ENCODE peak calls at places on chromosome 3, in ten cellular contexts. One of them, this sample, is unnamed.
A peak's percentile ranks its signal among the peaks of the same experiment; 100 is the strongest.

GRCh38 chr3:16370872-16371740 is 106.1 kb downstream of the OXNAD1 start:
- DNase-seq in non-pigmented ciliary epithelial cell: no peak
- DNase-seq in cardiac fibroblast: no peak
- DNase-seq in posterior vena cava: no peak
- DNase-seq in Caki2: no peak
- DNase-seq in body of pancreas: no peak
- DNase-seq in CD14-positive monocyte: no peak
- DNase-seq in adipocyte: peak; percentile 7
- DNase-seq in endothelial cell of umbilical vein: no peak
- DNase-seq in colonic mucosa: no peak
- DNase-seq in this sample: no peak

GRCh38 chr3:47202542-47202941 is 38.6 kb upstream of the SETD2 start:
- DNase-seq in Caki2: no peak
- DNase-seq in CD14-positive monocyte: no peak
- DNase-seq in colonic mucosa: no peak
- DNase-seq in adipocyte: no peak
- DNase-seq in cardiac fibroblast: no peak
- DNase-seq in posterior vena cava: no peak
- DNase-seq in body of pancreas: no peak
- DNase-seq in non-pigmented ciliary epithelial cell: no peak
- DNase-seq in endothelial cell of umbilical vein: no peak
- DNase-seq in this sample: no peak

GRCh38 chr3:4218426-4219226 is 84.5 kb upstream of the SETMAR start:
- DNase-seq in posterior vena cava: no peak
- DNase-seq in endothelial cell of umbilical vein: no peak
- DNase-seq in cardiac fibroblast: no peak
- DNase-seq in Caki2: no peak
- DNase-seq in colonic mucosa: no peak
- DNase-seq in non-pigmented ciliary epithelial cell: no peak
- DNase-seq in CD14-positive monocyte: no peak
- DNase-seq in adipocyte: no peak
- DNase-seq in body of pancreas: no peak
- DNase-seq in this sample: no peak

GRCh38 chr3:169575381-169575780 is 88.1 kb downstream of the MECOM start:
- DNase-seq in body of pancreas: no peak
- DNase-seq in endothelial cell of umbilical vein: peak; percentile 85
- DNase-seq in CD14-positive monocyte: no peak
- DNase-seq in cardiac fibroblast: peak; percentile 50
- DNase-seq in Caki2: no peak
- DNase-seq in adipocyte: peak; percentile 62
- DNase-seq in posterior vena cava: no peak
- DNase-seq in non-pigmented ciliary epithelial cell: peak; percentile 13
- DNase-seq in colonic mucosa: no peak
- DNase-seq in this sample: no peak

GRCh38 chr3:84108442-84108971 is 850.3 kb upstream of the CADM2 start:
- DNase-seq in cardiac fibroblast: peak; percentile 32
- DNase-seq in adipocyte: peak; percentile 1
- DNase-seq in non-pigmented ciliary epithelial cell: peak; percentile 52
- DNase-seq in endothelial cell of umbilical vein: no peak
- DNase-seq in Caki2: peak; percentile 73
- DNase-seq in posterior vena cava: no peak
- DNase-seq in CD14-positive monocyte: no peak
- DNase-seq in colonic mucosa: no peak
- DNase-seq in body of pancreas: no peak
- DNase-seq in this sample: peak; percentile 88

GRCh38 chr3:63972196-63972595 is 51.1 kb downstream of the PSMD6 start:
- DNase-seq in Caki2: no peak
- DNase-seq in adipocyte: peak; percentile 70
- DNase-seq in non-pigmented ciliary epithelial cell: peak; percentile 92
- DNase-seq in colonic mucosa: no peak
- DNase-seq in cardiac fibroblast: peak; percentile 70
- DNase-seq in posterior vena cava: no peak
- DNase-seq in endothelial cell of umbilical vein: no peak
- DNase-seq in CD14-positive monocyte: no peak
- DNase-seq in body of pancreas: no peak
- DNase-seq in this sample: peak; percentile 14

GRCh38 chr3:29493109-29493508 is 212.2 kb downstream of the RBMS3 start:
- DNase-seq in non-pigmented ciliary epithelial cell: no peak
- DNase-seq in endothelial cell of umbilical vein: no peak
- DNase-seq in body of pancreas: no peak
- DNase-seq in cardiac fibroblast: no peak
- DNase-seq in CD14-positive monocyte: no peak
- DNase-seq in Caki2: no peak
- DNase-seq in colonic mucosa: peak; percentile 33
- DNase-seq in adipocyte: no peak
- DNase-seq in posterior vena cava: no peak
- DNase-seq in this sample: no peak

GRCh38 chr3:148466143-148466542 is 231.6 kb upstream of the AGTR1 start:
- DNase-seq in cardiac fibroblast: peak; percentile 3
- DNase-seq in non-pigmented ciliary epithelial cell: peak; percentile 32
- DNase-seq in posterior vena cava: no peak
- DNase-seq in CD14-positive monocyte: no peak
- DNase-seq in colonic mucosa: no peak
- DNase-seq in endothelial cell of umbilical vein: peak; percentile 56
- DNase-seq in adipocyte: peak; percentile 3
- DNase-seq in body of pancreas: no peak
- DNase-seq in Caki2: no peak
- DNase-seq in this sample: no peak

GRCh38 chr3:140816372-140816771 is 125.3 kb upstream of the SLC25A36 start:
- DNase-seq in body of pancreas: no peak
- DNase-seq in non-pigmented ciliary epithelial cell: no peak
- DNase-seq in endothelial cell of umbilical vein: no peak
- DNase-seq in posterior vena cava: no peak
- DNase-seq in colonic mucosa: no peak
- DNase-seq in Caki2: no peak
- DNase-seq in adipocyte: no peak
- DNase-seq in CD14-positive monocyte: no peak
- DNase-seq in cardiac fibroblast: no peak
- DNase-seq in this sample: no peak

GRCh38 chr3:113005622-113006021 is 14.8 kb downstream of the GTPBP8 start:
- DNase-seq in endothelial cell of umbilical vein: no peak
- DNase-seq in adipocyte: no peak
- DNase-seq in cardiac fibroblast: no peak
- DNase-seq in colonic mucosa: no peak
- DNase-seq in CD14-positive monocyte: no peak
- DNase-seq in Caki2: no peak
- DNase-seq in non-pigmented ciliary epithelial cell: no peak
- DNase-seq in posterior vena cava: no peak
- DNase-seq in body of pancreas: no peak
- DNase-seq in this sample: no peak

GRCh38 chr3:112786002-112786590 is 60.6 kb downstream of the CD200R1L start:
- DNase-seq in Caki2: no peak
- DNase-seq in colonic mucosa: no peak
- DNase-seq in posterior vena cava: no peak
- DNase-seq in non-pigmented ciliary epithelial cell: peak; percentile 74
- DNase-seq in cardiac fibroblast: peak; percentile 89
- DNase-seq in adipocyte: peak; percentile 35
- DNase-seq in body of pancreas: no peak
- DNase-seq in CD14-positive monocyte: no peak
- DNase-seq in endothelial cell of umbilical vein: peak; percentile 96
- DNase-seq in this sample: no peak

GRCh38 chr3:159322322-159322939 is 520.6 kb downstream of the MFSD1 start:
- DNase-seq in cardiac fibroblast: peak; percentile 25
- DNase-seq in posterior vena cava: no peak
- DNase-seq in endothelial cell of umbilical vein: no peak
- DNase-seq in body of pancreas: peak; percentile 39
- DNase-seq in CD14-positive monocyte: no peak
- DNase-seq in colonic mucosa: peak; percentile 21
- DNase-seq in Caki2: no peak
- DNase-seq in adipocyte: peak; percentile 37
- DNase-seq in non-pigmented ciliary epithelial cell: no peak
- DNase-seq in this sample: peak; percentile 15

This sample was measured in foreskin melanocyte.